ENCODE peak calls at places on chromosomes 3 and 15, in seven cellular contexts. L, U, A, V, T, S and K are unnamed samples. For H3K4me1, the result is how much of the 10 kb centered on the place peaks cover.

GRCh38 chr3:136671921-136672320 is 80.3 kb downstream of the STAG1 start:
- DNase-seq in T (no peak), V (no peak), S (peak), U (no peak), A (no peak), L (no peak), K (no peak)

GRCh38 chr15:75361361-75361988 is 6.9 kb downstream of the MAN2C1 start:
- DNase-seq in V (no peak), L (no peak), S (no peak), A (no peak), U (no peak), T (no peak), K (no peak)

GRCh38 chr15:95624100-95624499 is 706.4 kb upstream of the NR2F2 start:
- DNase-seq in A (no peak), U (no peak), S (no peak), L (no peak), T (no peak), V (no peak), K (no peak)

GRCh38 chr3:69200384-69201068 is 78.1 kb upstream of the LMOD3 start:
- DNase-seq in A (no peak), T (peak), U (peak), S (peak), L (no peak), V (peak), K (peak)

GRCh38 chr3:171266034-171266805 is 194.0 kb downstream of the TNIK start:
- DNase-seq in V (no peak), L (no peak), T (no peak), A (no peak), S (peak), U (no peak), K (no peak)

GRCh38 chr15:92418864-92419263 is 25.2 kb downstream of the ST8SIA2 start:
- DNase-seq in V (no peak), A (no peak), L (no peak), T (no peak), U (no peak), S (no peak), K (no peak)

GRCh38 chr3:132342183-132342582 is 25.0 kb downstream of the ACP3 start:
- DNase-seq in T (no peak), S (no peak), L (no peak), V (no peak), A (no peak), U (peak), K (no peak)

GRCh38 chr3:174120997-174121396 is 723.5 kb downstream of the NLGN1 start:
- DNase-seq in V (no peak), S (no peak), A (no peak), T (no peak), L (no peak), U (no peak), K (no peak)

GRCh38 chr3:160006282-160007163 is 17.9 kb downstream of the IL12A start:
- DNase-seq in A (peak), U (peak), L (peak), T (peak), S (peak), V (peak), K (peak)

GRCh38 chr3:66593978-66594377 is 93.2 kb upstream of the LRIG1 start:
- DNase-seq in S (peak), L (no peak), V (no peak), U (no peak), T (no peak), A (peak), K (no peak)

GRCh38 chr3:13767030-13767429 is 112.8 kb downstream of the WNT7A start:
- DNase-seq in U (no peak), T (no peak), S (no peak), V (no peak), L (no peak), A (no peak), K (no peak)

GRCh38 chr3:111906667-111907066 is 47.6 kb downstream of the PHLDB2 start:
- DNase-seq in T (no peak), V (no peak), U (no peak), A (no peak), L (no peak), S (peak), K (no peak)

GRCh38 chr3:44468572-44469520 is 8.6 kb downstream of the ZNF445 start:
- DNase-seq in S (peak), V (no peak), U (no peak), A (no peak), L (no peak), T (no peak), K (no peak)

GRCh38 chr3:53166781-53167291 is 5.8 kb downstream of the PRKCD start:
- DNase-seq in S (peak), V (no peak), L (no peak), T (peak), A (no peak), U (peak), K (no peak)

GRCh38 chr3:75329713-75330112 is 334.4 kb upstream of the FRG2C start:
- DNase-seq in S (no peak), V (no peak), T (no peak), L (no peak), U (no peak), A (no peak), K (peak)

GRCh38 chr3:161266731-161267150 is 45.6 kb downstream of the NMD3 start:
- DNase-seq in T (no peak), U (no peak), S (peak), L (no peak), V (no peak), A (no peak), K (no peak)

GRCh38 chr3:48548731-48549705 is 7.6 kb downstream of the PFKFB4 start:
- DNase-seq in U (peak), T (peak), L (peak), V (peak), A (no peak), S (peak), K (peak)

GRCh38 chr3:32836601-32837000 is 18.8 kb downstream of the TRIM71 start:
- DNase-seq in T (no peak), V (no peak), A (no peak), L (no peak), U (no peak), S (no peak), K (no peak)

GRCh38 chr3:30285188-30286006 is 321.0 kb upstream of the TGFBR2 start:
- DNase-seq in S (no peak), T (no peak), U (no peak), A (no peak), L (no peak), V (no peak), K (no peak)

GRCh38 chr3:81426826-81427565 is 334.4 kb downstream of the GBE1 start:
- DNase-seq in T (no peak), S (no peak), V (no peak), U (no peak), A (no peak), L (no peak), K (no peak)

GRCh38 chr15:83276661-83277060 is 7.8 kb downstream of the BNC1 start:
- DNase-seq in T (no peak), V (no peak), A (no peak), U (no peak), S (no peak), L (no peak), K (no peak)

GRCh38 chr3:38755130-38755529 is 60.9 kb downstream of the SCN10A start:
- DNase-seq in T (no peak), V (no peak), U (no peak), S (peak), L (no peak), A (no peak), K (no peak)

GRCh38 chr3:183188895-183189462 is 26.4 kb upstream of the LAMP3 start:
- DNase-seq in L (peak), V (no peak), U (peak), A (peak), T (peak), S (no peak), K (peak)

GRCh38 chr3:197499427-197499826 is 56.3 kb downstream of the BDH1 start:
- DNase-seq in U (no peak), L (no peak), V (peak), S (peak), T (no peak), A (peak), K (no peak)

GRCh38 chr3:50525987-50526386 is 22.6 kb upstream of the CACNA2D2 start:
- DNase-seq in S (peak), V (no peak), U (peak), T (no peak), L (peak), A (peak), K (peak)

GRCh38 chr3:46422617-46423016 is 15.6 kb downstream of the CCRL2 start:
- DNase-seq in S (peak), A (no peak), T (no peak), U (no peak), V (no peak), L (no peak), K (no peak)

GRCh38 chr15:64897345-64897985 is 14.2 kb upstream of the ANKDD1A start:
- DNase-seq in T (peak), V (peak), A (no peak), S (peak), U (peak), L (no peak), K (peak)

GRCh38 chr3:16482194-16482769 is 31.2 kb downstream of the RFTN1 start:
- DNase-seq in T (no peak), L (no peak), V (no peak), A (no peak), U (no peak), S (no peak), K (no peak)

GRCh38 chr3:16486201-16486600 is 27.3 kb downstream of the RFTN1 start:
- DNase-seq in L (no peak), V (no peak), A (no peak), U (no peak), S (no peak), T (no peak), K (no peak)

GRCh38 chr3:16485024-16485992 is 28.2 kb downstream of the RFTN1 start:
- DNase-seq in T (no peak), L (no peak), V (no peak), S (no peak), A (no peak), U (no peak), K (no peak)

GRCh38 chr3:16482770-16483531 is 30.5 kb downstream of the RFTN1 start:
- DNase-seq in A (no peak), U (peak), V (peak), L (peak), S (peak), T (no peak), K (no peak)

DNA sequence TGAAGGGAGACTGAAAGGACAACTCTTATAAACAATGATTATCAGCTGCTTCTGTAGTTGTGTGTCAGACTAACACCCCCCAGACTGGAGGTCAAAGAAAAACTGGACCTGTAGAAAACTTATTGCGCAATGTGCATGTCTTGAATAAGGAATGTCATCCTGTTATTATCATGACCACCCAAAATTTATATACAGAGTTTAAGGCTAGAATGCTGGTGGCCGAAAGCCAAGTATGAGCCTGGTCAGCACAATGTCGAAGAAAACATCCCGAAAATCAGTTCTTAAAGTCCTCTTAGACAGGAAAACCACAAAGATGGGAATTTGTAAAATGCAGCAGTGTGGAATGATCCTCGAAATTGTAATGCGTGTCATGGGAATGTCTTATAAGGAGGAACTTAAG is 29.3 kb downstream of the RFTN1 start:
- DNase-seq in S (peak), V (no peak), U (peak), A (no peak), L (no peak), T (no peak), K (peak)
- H3K4me1 ChIP-seq in S (under half), V (under half), U (under half), A (under half), L (half or more), T (under half), K (under half)

GRCh38 chr15:57618325-57618724 is 26.6 kb downstream of the MYZAP start:
- DNase-seq in L (no peak), A (no peak), U (no peak), S (no peak), V (no peak), T (no peak), K (no peak)

GRCh38 chr15:57624730-57625129 is 33.0 kb downstream of the MYZAP start:
- DNase-seq in S (no peak), L (no peak), U (no peak), V (no peak), T (no peak), A (no peak), K (no peak)

GRCh38 chr15:57619746-57620145 is 28.0 kb downstream of the MYZAP start:
- DNase-seq in T (no peak), U (no peak), V (no peak), S (no peak), A (no peak), L (no peak), K (no peak)
- TF ChIP-seq CTCF in T (no peak), U (no peak), V (no peak), S (no peak), A (no peak), L (no peak), K (no peak)

GRCh38 chr3:139534444-139534812 is 5.1 kb downstream of the RBP1 start:
- DNase-seq in S (peak), A (no peak), U (peak), T (no peak), L (no peak), V (no peak), K (peak)
- H3K4me3 ChIP-seq in S (no peak), A (no peak), U (no peak), T (no peak), L (no peak), V (no peak), K (no peak)

DNA sequence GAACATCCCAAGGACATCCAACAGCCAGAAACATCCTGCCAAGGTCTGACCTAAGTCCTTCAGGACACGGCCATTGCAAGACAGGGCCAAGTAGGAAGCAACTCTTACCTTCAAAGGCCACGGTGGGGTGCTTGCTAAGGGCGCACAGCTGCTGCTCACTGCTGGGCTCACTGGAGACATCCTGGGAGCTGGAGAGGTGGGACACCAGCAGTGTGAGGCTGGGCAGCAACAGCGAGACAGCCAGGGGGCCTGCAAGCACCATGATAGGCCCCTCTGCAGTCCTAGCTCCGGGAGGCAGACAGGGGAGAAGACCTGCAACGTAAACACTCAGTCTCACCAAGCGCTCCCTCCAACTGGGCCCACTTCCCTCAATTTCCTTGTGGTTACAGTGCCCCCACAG is 79.2 kb downstream of the SEMA5B start:
- DNase-seq in T (no peak), V (no peak), S (no peak), A (no peak), U (no peak), L (peak), K (no peak)
- H3K4me1 ChIP-seq in T (under half), V (under half), S (under half), A (under half), U (under half), L (under half), K (under half)

DNA sequence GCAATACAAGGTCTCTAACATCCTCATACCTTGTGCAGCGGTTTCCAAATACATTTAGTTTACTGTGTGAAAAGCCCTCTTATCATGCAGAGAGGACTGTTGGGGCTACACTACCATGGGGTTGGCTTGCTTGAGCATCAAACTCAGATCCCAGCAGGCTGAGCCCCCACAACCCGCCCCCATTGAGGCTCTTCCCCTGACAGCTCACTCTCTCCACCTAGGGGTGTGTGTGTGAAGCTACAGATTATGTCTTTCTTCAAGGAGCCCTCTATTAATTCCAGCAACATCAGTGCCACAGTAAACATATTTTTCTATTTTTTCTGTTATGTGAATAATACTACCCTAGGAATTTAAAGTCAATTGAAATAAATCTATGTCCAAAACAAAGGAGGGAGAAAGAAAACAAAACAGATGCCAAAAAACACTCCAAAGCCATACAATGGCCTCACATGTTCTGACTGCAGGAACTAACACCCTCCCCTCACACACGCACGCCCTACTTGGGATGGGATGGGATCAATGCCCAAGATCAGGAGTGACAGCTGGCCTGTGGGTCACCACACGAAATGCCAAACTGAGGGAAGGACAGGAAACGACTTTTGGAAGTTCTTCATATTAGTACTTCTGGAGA is 14.7 kb downstream of the TM4SF4 start:
- DNase-seq in T (no peak), S (no peak), A (no peak), L (peak), U (no peak), V (no peak), K (no peak)
- TF ChIP-seq CTCF in T (peak), S (peak), A (peak), L (peak), U (peak), V (no peak), K (peak)

GRCh38 chr3:117628896-117629295 is 919.3 kb downstream of the TUSC7 start:
- DNase-seq in A (no peak), L (peak), U (no peak), T (peak), S (peak), V (no peak), K (no peak)

GRCh38 chr3:117630469-117630868 is 920.9 kb downstream of the TUSC7 start:
- DNase-seq in S (peak), L (no peak), A (no peak), T (no peak), U (no peak), V (no peak), K (no peak)

GRCh38 chr3:117630885-117631284 is 921.3 kb downstream of the TUSC7 start:
- DNase-seq in S (peak), U (no peak), A (no peak), L (no peak), T (no peak), V (peak), K (peak)

GRCh38 chr3:117632191-117632590 is 922.6 kb downstream of the TUSC7 start:
- DNase-seq in U (no peak), V (no peak), S (no peak), A (no peak), T (no peak), L (no peak), K (no peak)

DNA sequence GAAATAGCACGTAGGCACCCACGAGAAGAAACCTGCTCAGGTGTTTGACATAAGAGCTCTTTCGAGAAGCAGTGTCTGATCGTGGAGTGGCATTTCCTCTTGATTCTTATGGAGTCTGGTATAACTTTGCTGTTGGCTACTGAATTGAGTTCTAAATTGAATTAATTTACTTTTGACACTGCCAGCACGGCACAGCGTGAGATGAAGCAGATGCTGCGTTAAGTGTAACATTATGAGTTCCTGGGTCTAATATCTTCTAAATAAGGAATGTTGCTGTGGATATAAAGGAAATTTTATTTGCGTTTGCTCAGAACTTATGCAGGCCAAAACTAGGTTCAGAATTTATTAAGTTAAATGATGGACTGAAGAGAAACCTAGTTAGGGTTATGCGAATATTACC is 919.9 kb downstream of the TUSC7 start:
- DNase-seq in S (no peak), U (no peak), A (no peak), T (no peak), L (no peak), V (no peak), K (no peak)
- H3K4me3 ChIP-seq in S (no peak), U (no peak), A (no peak), T (no peak), L (no peak), V (no peak), K (no peak)

DNA sequence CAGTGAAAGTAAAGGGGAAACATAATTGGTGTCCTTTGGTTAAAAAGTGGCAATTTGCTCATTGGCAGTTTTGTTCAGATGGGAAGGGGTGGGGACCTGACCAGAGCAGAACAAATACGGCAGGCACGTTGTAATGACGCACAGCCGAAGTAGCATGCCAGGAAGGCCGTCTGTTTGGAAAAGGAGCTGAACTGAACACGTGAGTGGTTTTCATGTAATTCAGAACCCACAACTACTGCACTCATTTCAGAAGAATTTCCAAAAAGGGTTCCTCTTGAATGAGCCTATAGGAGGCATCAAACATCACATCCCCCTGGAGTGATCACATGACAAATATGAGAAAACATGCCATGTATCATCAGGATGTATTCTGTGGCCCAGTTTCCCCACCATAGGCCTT is 42.9 kb upstream of the LMCD1 start:
- DNase-seq in A (no peak), V (no peak), L (no peak), S (peak), T (no peak), U (no peak), K (no peak)
- H3K4me1 ChIP-seq in A (under half), V (under half), L (under half), S (under half), T (under half), U (under half), K (under half)